ENCODE peak calls at places on chromosomes 2 and 18, in eight cellular contexts. K is upper lobe of right lung; E is esophagus muscularis mucosa; N is ovary; J is kidney epithelial cell; I is CD8-positive, alpha-beta T cell; P is dorsolateral prefrontal cortex; Z is fibroblast of lung. C is an unnamed sample.
A peak's percentile ranks its signal among the peaks of the same experiment; 100 is the strongest.

GRCh38 chr2:156903335-156903734 is 354.2 kb upstream of the GALNT5 start:
- DNase-seq in K (no peak), E (no peak), N (no peak), J (no peak), I (no peak), P (no peak), Z (no peak), C (no peak)

GRCh38 chr18:8844721-8845148 is 139.4 kb downstream of the MTCL1 start:
- DNase-seq in K (no peak), E (no peak), N (no peak), J (peak; percentile 76), I (no peak), P (no peak), Z (no peak), C (no peak)

GRCh38 chr18:51437280-51438271 is 240.1 kb upstream of the MEX3C start:
- DNase-seq in K (no peak), E (no peak), N (no peak), J (no peak), I (no peak), P (no peak), Z (no peak), C (no peak)

GRCh38 chr2:69221960-69222751 is 164.9 kb downstream of the GFPT1 start:
- DNase-seq in K (no peak), E (no peak), N (no peak), J (peak; percentile 16), I (no peak), P (no peak), Z (peak; percentile 65), C (no peak)

GRCh38 chr2:9656270-9656766 is 25.5 kb upstream of the YWHAQ start:
- DNase-seq in K (no peak), E (no peak), N (no peak), J (peak; percentile 89), I (peak; percentile 38), P (no peak), Z (peak; percentile 88), C (peak; percentile 72)

GRCh38 chr2:240374085-240374907 is 61.2 kb upstream of the GPC1 start:
- DNase-seq in K (peak; percentile 75), E (no peak), N (peak; percentile 63), J (peak; percentile 34), I (no peak), P (no peak), Z (peak; percentile 86), C (no peak)

GRCh38 chr2:216371756-216372702 is at the start of gene MARCHF4:
- DNase-seq in K (peak; percentile 82), E (no peak), N (peak; percentile 63), J (peak; percentile 38), I (peak; percentile 60), P (peak; percentile 81), Z (peak; percentile 80), C (peak; percentile 51)

GRCh38 chr2:219689676-219690628 is 62.5 kb downstream of the SLC4A3 start:
- DNase-seq in K (no peak), E (no peak), N (peak; percentile 42), J (no peak), I (no peak), P (no peak), Z (peak; percentile 76), C (no peak)

GRCh38 chr2:233976087-233976486 is 58.9 kb downstream of the TRPM8 start:
- DNase-seq in K (no peak), E (no peak), N (no peak), J (no peak), I (no peak), P (no peak), Z (no peak), C (no peak)

GRCh38 chr2:233974530-233975071 is 57.4 kb downstream of the TRPM8 start:
- DNase-seq in K (no peak), E (no peak), N (no peak), J (peak; percentile 100), I (no peak), P (peak; percentile 50), Z (peak; percentile 93), C (no peak)

GRCh38 chr2:233977296-233977837 is 60.2 kb downstream of the TRPM8 start:
- DNase-seq in K (peak; percentile 39), E (no peak), N (no peak), J (no peak), I (no peak), P (no peak), Z (no peak), C (no peak)

GRCh38 chr2:233979748-233980147 is 62.6 kb downstream of the TRPM8 start:
- DNase-seq in K (no peak), E (no peak), N (no peak), J (no peak), I (no peak), P (no peak), Z (no peak), C (no peak)

GRCh38 chr2:233976690-233977294 is 59.6 kb downstream of the TRPM8 start:
- DNase-seq in K (no peak), E (no peak), N (no peak), J (peak; percentile 38), I (no peak), P (no peak), Z (peak; percentile 87), C (no peak)
- TF ChIP-seq CTCF in K (peak; percentile 45), E (peak; percentile 5), N (no peak), J (peak; percentile 51), I (peak; percentile 58), P (peak; percentile 55), Z (peak; percentile 62), C (peak; percentile 22)

GRCh38 chr18:22185723-22186386 is 16.5 kb downstream of the GATA6 start:
- DNase-seq in K (no peak), E (no peak), N (peak; percentile 7), J (no peak), I (no peak), P (no peak), Z (no peak), C (no peak)

GRCh38 chr18:22183647-22184161 is 14.3 kb downstream of the GATA6 start:
- DNase-seq in K (no peak), E (no peak), N (no peak), J (no peak), I (no peak), P (no peak), Z (no peak), C (no peak)

GRCh38 chr18:22180722-22181121 is 11.3 kb downstream of the GATA6 start:
- DNase-seq in K (no peak), E (peak; percentile 78), N (no peak), J (no peak), I (no peak), P (no peak), Z (no peak), C (no peak)

GRCh38 chr18:22185298-22185697 is 15.9 kb downstream of the GATA6 start:
- DNase-seq in K (no peak), E (no peak), N (peak; percentile 27), J (no peak), I (no peak), P (no peak), Z (no peak), C (no peak)

GRCh38 chr18:22182884-22183610 is 13.7 kb downstream of the GATA6 start:
- DNase-seq in K (no peak), E (no peak), N (no peak), J (no peak), I (no peak), P (no peak), Z (no peak), C (no peak)
- H3K27me3 ChIP-seq in K (no peaks in the 10 kb centered on the region), E (no peaks in the 10 kb centered on the region), N (no peaks in the 10 kb centered on the region), J (peaks cover 4% of the 10 kb centered on the region), I (no peaks in the 10 kb centered on the region), P (peaks cover 62% of the 10 kb centered on the region), Z (no peaks in the 10 kb centered on the region), C (no peaks in the 10 kb centered on the region)

GRCh38 chr2:1582891-1583341 is 161.4 kb downstream of the PXDN start:
- DNase-seq in K (peak; percentile 54), E (no peak), N (no peak), J (no peak), I (no peak), P (peak; percentile 15), Z (no peak), C (no peak)

GRCh38 chr2:1584051-1584531 is 160.2 kb downstream of the PXDN start:
- DNase-seq in K (peak; percentile 56), E (no peak), N (no peak), J (no peak), I (no peak), P (peak; percentile 16), Z (no peak), C (no peak)

GRCh38 chr2:1585635-1586034 is 158.7 kb downstream of the PXDN start:
- DNase-seq in K (peak; percentile 59), E (no peak), N (no peak), J (no peak), I (no peak), P (peak; percentile 29), Z (no peak), C (no peak)

GRCh38 chr2:1586251-1586945 is 157.9 kb downstream of the PXDN start:
- DNase-seq in K (peak; percentile 63), E (no peak), N (no peak), J (no peak), I (no peak), P (peak; percentile 21), Z (no peak), C (no peak)

DNA sequence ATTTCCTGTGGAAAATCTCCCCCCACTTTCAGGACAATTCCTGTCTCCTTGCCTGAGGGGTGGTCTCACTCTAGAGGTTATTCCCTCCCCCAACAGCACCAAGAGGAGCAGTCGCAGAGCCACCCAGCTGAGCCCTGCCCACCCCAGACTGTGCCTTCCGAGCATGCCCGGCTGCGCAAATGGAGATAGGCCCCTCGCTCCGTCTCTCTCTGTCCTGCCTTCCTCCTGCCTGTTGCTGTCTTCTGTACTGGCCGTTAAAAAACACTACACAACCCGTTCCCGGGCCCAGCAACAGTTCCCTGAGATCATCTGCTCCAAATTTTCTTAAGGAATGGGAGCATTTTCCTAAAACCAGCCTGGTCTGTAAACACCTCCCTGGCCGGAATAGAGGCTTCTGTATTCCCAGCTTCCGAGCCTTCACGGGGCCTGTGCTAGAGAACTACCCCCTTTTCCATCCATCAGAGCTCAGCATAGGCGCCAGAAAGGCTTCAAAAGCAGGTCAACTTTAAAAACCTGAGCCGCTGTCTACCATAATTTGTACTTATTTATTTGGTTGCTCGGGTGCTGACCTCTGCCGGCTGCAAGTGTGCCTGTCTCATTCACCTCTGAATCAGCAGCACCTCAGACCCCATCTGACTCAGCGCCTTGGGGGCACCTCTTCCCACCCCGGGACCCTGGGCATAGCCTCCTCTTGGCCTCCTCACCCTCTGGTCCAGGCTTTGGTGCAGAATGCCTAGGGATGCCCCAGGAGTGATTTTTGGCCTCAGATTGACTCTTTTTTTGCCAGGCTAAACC is 159.4 kb downstream of the PXDN start:
- DNase-seq in K (peak; percentile 52), E (no peak), N (no peak), J (no peak), I (no peak), P (no peak), Z (no peak), C (no peak)
- TF ChIP-seq CTCF in K (no peak), E (no peak), N (no peak), J (peak; percentile 29), I (no peak), P (no peak), Z (no peak), C (no peak)

GRCh38 chr2:222300725-222301295 is 2.0 kb upstream of the PAX3 start:
- DNase-seq in K (no peak), E (no peak), N (no peak), J (no peak), I (no peak), P (no peak), Z (no peak), C (no peak)

GRCh38 chr2:222298000-222298310 is 843 bp downstream of the PAX3 start:
- DNase-seq in K (no peak), E (no peak), N (no peak), J (no peak), I (no peak), P (no peak), Z (no peak), C (no peak)

GRCh38 chr2:222298311-222299150 is at the start of gene PAX3:
- DNase-seq in K (no peak), E (peak; percentile 88), N (no peak), J (no peak), I (no peak), P (no peak), Z (no peak), C (no peak)

GRCh38 chr2:222301296-222301997 is 2.6 kb upstream of the PAX3 start:
- DNase-seq in K (no peak), E (peak; percentile 77), N (no peak), J (no peak), I (no peak), P (no peak), Z (no peak), C (no peak)

DNA sequence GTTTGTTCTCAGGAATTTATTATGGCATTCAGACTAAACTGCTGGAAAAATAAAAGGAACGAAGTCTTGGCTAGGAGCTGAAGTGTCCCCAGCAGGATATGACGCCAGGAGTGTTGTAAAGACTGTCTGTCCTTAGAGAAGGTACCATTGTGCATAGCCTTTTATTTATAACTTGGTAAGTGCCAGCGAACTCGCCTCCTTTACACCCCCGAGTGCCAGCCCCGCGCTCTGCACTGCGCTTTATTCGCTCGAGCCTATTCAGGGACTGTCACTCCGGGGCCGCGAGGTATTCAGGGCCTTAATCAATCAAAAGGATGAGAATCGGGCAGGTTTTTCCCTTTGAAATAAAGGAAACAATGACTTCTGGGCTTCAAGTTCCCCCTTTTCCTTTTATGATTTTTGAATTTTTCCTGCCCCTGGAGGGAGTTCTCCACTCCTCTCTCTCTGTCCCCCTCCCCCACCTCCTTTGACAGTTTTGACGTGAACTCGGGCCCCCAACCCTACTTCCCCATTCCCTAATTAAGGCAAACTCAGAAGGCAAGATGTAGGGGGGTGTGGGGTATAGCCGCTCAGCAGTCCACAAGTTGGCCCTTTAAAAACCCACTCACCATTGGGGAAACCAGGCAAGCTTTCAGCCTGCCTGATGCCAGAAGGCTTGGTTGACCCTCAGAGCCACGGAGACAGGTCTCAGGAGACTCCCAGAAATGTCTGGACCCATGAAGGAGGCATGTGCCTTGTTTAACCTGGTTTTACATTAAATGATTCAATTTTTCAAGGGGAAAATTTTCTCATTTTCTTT is 1.3 kb upstream of the PAX3 start:
- DNase-seq in K (no peak), E (peak; percentile 70), N (no peak), J (no peak), I (no peak), P (no peak), Z (no peak), C (no peak)
- H3K27me3 ChIP-seq in K (peaks cover 99% of the 10 kb centered on the region), E (peaks cover 100% of the 10 kb centered on the region), N (peaks cover 7% of the 10 kb centered on the region), J (peaks cover 100% of the 10 kb centered on the region), I (peaks cover 57% of the 10 kb centered on the region), P (peaks cover 98% of the 10 kb centered on the region), Z (peaks cover 99% of the 10 kb centered on the region), C (peaks cover 2% of the 10 kb centered on the region)